ENCODE peak calls at places on chromosome 18, in six cellular contexts. A is keratinocyte, H is GM12878, F is Karpas-422, N is neuronal stem cell, X is mammary epithelial cell. G is an unnamed sample.
A peak's percentile ranks its signal among the peaks of the same experiment; 100 is the strongest.

GRCh38 chr18:67525328-67526110 is 9.0 kb upstream of the DSEL start:
- DNase-seq in H (no peak), A (peak; percentile 35), F (no peak), X (peak; percentile 89), N (peak; percentile 39), G (peak; percentile 96)

GRCh38 chr18:64966667-64967066 is 784.1 kb upstream of the CDH7 start:
- DNase-seq in F (no peak), N (peak; percentile 17), X (no peak), A (no peak), H (no peak), G (no peak)

GRCh38 chr18:79699653-79700052 is 20.1 kb downstream of the CTDP1 start:
- DNase-seq in A (no peak), N (no peak), X (no peak), F (no peak), H (no peak), G (no peak)

GRCh38 chr18:69934866-69935265 is 12.8 kb downstream of the CD226 start:
- DNase-seq in F (no peak), H (no peak), X (no peak), A (no peak), N (no peak), G (no peak)

GRCh38 chr18:45467307-45467706 is 148.0 kb upstream of the SLC14A2 start:
- DNase-seq in N (no peak), X (no peak), A (no peak), H (no peak), F (no peak), G (no peak)

GRCh38 chr18:3983351-3983969 is 471.6 kb downstream of the DLGAP1 start:
- DNase-seq in H (no peak), X (peak; percentile 97), A (peak; percentile 94), F (no peak), N (no peak), G (peak; percentile 16)

GRCh38 chr18:5066380-5066977 is 130.6 kb downstream of the AKAIN1 start:
- DNase-seq in F (peak; percentile 78), H (no peak), X (no peak), A (no peak), N (no peak), G (no peak)

GRCh38 chr18:79940126-79940813 is 11.2 kb downstream of the SLC66A2 start:
- DNase-seq in A (no peak), N (no peak), H (no peak), X (no peak), F (no peak), G (no peak)

GRCh38 chr18:79260510-79260909 is 135.2 kb upstream of the NFATC1 start:
- DNase-seq in A (no peak), F (no peak), X (no peak), H (no peak), N (no peak), G (no peak)

GRCh38 chr18:32378705-32379104 is 92.0 kb downstream of the GAREM1 start:
- DNase-seq in N (no peak), X (peak; percentile 66), A (no peak), F (no peak), H (no peak), G (peak; percentile 51)

GRCh38 chr18:32317651-32318050 is 127.8 kb downstream of the MEP1B start:
- DNase-seq in F (no peak), H (no peak), A (no peak), N (no peak), X (no peak), G (peak; percentile 61)

GRCh38 chr18:48974304-48975220 is 23.8 kb upstream of the SMAD7 start:
- DNase-seq in A (no peak), H (no peak), X (no peak), F (no peak), N (no peak), G (no peak)

GRCh38 chr18:58287626-58288289 is 243.7 kb downstream of the NEDD4L start:
- DNase-seq in F (no peak), A (no peak), N (peak; percentile 14), X (no peak), H (no peak), G (no peak)

GRCh38 chr18:68233043-68233442 is 481.9 kb downstream of the TMX3 start:
- DNase-seq in N (no peak), A (no peak), X (no peak), H (no peak), F (no peak), G (no peak)

GRCh38 chr18:67805261-67805660 is 288.7 kb upstream of the DSEL start:
- DNase-seq in N (no peak), X (peak; percentile 42), F (no peak), H (no peak), A (no peak), G (no peak)

GRCh38 chr18:22828171-22828570 is 105.0 kb upstream of the RBBP8 start:
- DNase-seq in H (no peak), X (peak; percentile 94), F (no peak), A (no peak), N (no peak), G (no peak)

GRCh38 chr18:79571221-79572092 is 108.1 kb upstream of the CTDP1 start:
- DNase-seq in N (no peak), A (no peak), X (no peak), H (no peak), F (no peak), G (no peak)

GRCh38 chr18:22739243-22739642 is 193.9 kb upstream of the RBBP8 start:
- DNase-seq in A (no peak), F (no peak), N (no peak), H (no peak), X (no peak), G (no peak)

GRCh38 chr18:54255141-54255540 is 14.2 kb upstream of the POLI start:
- DNase-seq in A (no peak), F (no peak), X (no peak), N (no peak), H (no peak), G (no peak)

GRCh38 chr18:80198994-80199748 is 48.1 kb downstream of the PARD6G start:
- DNase-seq in N (no peak), X (no peak), F (no peak), A (no peak), H (no peak), G (no peak)

GRCh38 chr18:54812885-54813284 is 15.4 kb upstream of the RAB27B start:
- DNase-seq in H (no peak), F (no peak), X (no peak), A (no peak), N (no peak), G (no peak)

GRCh38 chr18:53566622-53567021 is 657.8 kb downstream of the MBD2 start:
- DNase-seq in H (no peak), A (no peak), X (no peak), F (no peak), N (no peak), G (no peak)

GRCh38 chr18:32349728-32350395 is 120.8 kb downstream of the GAREM1 start:
- DNase-seq in X (peak; percentile 90), F (no peak), N (no peak), A (peak; percentile 60), H (no peak), G (peak; percentile 97)

DNA sequence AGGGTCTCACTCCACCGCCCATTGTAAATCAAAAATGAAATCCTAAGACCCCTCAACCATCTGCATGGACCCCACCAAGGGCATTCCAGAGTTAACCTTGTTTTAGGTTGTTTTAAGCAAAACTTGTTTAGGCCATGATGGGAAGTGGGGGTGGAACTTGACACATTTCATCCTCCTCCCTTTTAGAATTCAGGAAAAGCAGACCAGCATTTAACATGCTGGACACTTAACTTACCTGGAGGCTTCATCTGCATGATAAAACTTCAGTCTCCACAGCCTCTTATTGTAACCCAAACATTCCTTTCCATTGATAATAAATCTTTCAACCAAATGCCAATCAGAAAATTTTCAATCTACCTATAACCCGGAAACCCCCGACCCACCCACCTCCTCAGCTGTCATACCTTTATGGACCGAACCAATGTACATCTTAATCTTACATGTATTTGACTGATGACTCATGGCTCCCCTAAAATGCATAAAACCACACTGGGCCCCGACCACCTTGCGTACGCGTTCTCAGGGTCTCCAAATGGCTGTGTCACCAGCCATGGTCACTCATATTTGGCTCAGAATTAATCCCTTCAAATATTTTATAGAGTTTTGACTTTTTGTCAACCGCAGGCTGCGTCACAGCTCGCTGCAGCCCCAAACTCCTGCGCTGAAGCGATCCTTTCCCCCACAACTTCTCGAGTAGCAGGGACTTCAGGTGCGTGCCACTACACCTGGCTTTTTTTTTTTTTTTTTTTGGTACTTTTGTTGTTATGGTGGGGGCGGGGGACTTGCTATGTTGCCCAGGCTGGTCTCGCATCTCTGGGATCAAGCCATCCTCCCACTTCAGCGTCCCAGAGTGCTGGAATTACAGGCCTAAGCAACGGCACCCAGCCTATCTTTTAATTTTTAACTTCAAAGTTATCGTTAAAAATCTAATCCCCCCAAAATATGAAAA is 917 bp downstream of the MPPE1 start:
- DNase-seq in N (no peak), F (peak; percentile 52), A (no peak), H (no peak), X (no peak), G (no peak)
- H3K4me3 ChIP-seq in N (no peak overlapping the region), F (peak overlapping the region; percentile 97), A (peak overlapping the region; percentile 79), H (peak overlapping the region; percentile 88), X (peak overlapping the region; percentile 92), G (peak overlapping the region; percentile 98)

DNA sequence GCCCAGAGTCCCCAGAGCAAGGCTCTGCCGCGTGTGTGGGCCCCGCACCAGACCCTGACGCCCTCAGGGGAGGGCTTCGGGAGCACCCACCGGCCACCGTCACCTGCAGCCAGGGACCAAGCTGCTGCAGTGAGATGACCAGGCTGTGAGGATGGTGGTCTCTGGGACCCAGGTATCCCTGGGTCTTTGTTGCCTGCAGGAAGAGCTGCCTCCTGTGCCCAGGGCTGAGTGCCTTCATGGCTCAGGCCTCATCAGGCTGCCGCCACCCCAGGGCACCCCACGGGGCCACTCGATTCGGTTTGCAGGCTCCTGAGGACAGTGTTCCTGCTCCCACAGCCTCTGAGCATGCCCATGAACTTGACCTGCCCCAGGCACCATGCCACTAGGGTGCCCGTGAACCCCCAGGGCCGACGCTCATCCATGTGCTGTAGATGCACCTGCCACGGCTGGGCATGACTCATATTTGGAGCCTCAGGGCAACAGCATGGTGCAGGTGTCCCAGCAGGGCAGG is 109.8 kb downstream of the FAM210A start:
- DNase-seq in F (peak; percentile 73), A (no peak), X (no peak), H (no peak), N (no peak), G (no peak)
- H3K27me3 ChIP-seq in F (no peaks in the 10 kb centered on the region), A (peaks cover 30% of the 10 kb centered on the region), X (no peaks in the 10 kb centered on the region), H (no peaks in the 10 kb centered on the region), N (peaks cover 14% of the 10 kb centered on the region), G (peaks cover 32% of the 10 kb centered on the region)

DNA sequence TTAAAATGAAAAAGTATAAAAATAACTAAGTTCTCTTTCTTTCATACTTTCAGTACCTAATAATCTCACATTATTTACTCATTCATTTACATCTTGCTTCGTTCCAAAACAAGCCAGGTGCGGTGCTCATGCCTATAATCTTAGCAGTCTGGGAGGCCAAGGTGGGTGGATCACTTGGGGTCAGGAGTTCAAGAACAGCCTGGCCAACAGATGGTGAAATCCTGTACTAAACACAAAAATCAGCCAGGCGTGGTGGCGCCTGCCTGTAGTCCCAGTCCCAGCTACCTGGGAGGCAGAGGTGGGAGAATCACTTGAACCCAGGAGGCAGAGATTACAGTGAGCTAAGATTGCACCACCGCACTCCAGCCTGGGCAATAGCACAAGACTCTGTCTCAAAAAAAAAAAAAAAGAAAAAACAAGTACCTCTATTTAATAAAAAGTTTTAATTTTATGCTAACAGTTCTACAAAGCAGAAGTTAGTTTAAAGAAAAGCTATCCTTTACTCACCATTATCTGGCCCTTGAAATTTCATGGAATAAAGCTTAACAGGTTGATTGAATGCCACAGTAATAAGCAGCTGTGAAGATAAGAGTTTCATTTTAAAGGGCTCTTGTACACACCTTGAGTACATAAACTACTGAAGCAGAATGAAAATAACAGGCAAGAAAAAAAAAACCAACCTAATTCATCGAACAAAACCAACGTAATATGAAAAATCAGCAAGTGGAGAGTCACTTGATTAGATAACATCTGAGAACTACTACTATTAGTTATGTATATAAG is 22.5 kb downstream of the TXNL1 start:
- DNase-seq in N (no peak), H (no peak), F (no peak), X (no peak), A (no peak), G (no peak)
- H3K9ac ChIP-seq in N (no peak overlapping the region), H (no peak overlapping the region), F (no peak overlapping the region), X (no peak overlapping the region), A (no peak overlapping the region), G (no peak overlapping the region)

GRCh38 chr18:13137939-13138821 is 80.4 kb upstream of the LDLRAD4 start:
- DNase-seq in A (no peak), X (no peak), N (no peak), H (peak; percentile 77), F (peak; percentile 89), G (no peak)
- H3K4me3 ChIP-seq in A (no peak overlapping the region), X (no peak overlapping the region), N (no peak overlapping the region), H (peak overlapping the region; percentile 82), F (peak overlapping the region; percentile 68), G (peak overlapping the region; percentile 90)

G was measured in adipocyte.